ENCODE peak calls at places on chromosomes 16 and 17, in five cellular contexts. U is K562, J is heart left ventricle, L is PC-3, I is Karpas-422. A is an unnamed sample.
A peak's percentile ranks its signal among the peaks of the same experiment; 100 is the strongest.

GRCh38 chr17:61157246-61157887 is 242.3 kb upstream of the TBX2 start:
- DNase-seq in L (no peak), U (no peak), J (peak; percentile 10), I (no peak), A (peak; percentile 73)

GRCh38 chr17:2043785-2044184 is 2.0 kb downstream of the OVCA2 start:
- DNase-seq in U (no peak), L (peak; percentile 59), J (no peak), I (no peak), A (no peak)

GRCh38 chr17:58475985-58476384 is 12.2 kb downstream of the HSF5 start:
- DNase-seq in J (no peak), L (no peak), U (no peak), I (no peak), A (no peak)

GRCh38 chr16:57194512-57194911 is 8.4 kb downstream of the RSPRY1 start:
- DNase-seq in U (no peak), J (no peak), I (no peak), L (peak; percentile 90), A (no peak)

GRCh38 chr16:9092963-9093477 is 1.6 kb downstream of the HAPSTR1 start:
- DNase-seq in L (no peak), U (no peak), I (peak; percentile 69), J (peak; percentile 22), A (peak; percentile 37)

GRCh38 chr16:4426021-4426684 is 485 bp downstream of the DNAJA3 start:
- DNase-seq in L (no peak), I (no peak), U (no peak), J (no peak), A (no peak)

GRCh38 chr17:77487677-77488530 is 347.1 kb downstream of the SEC14L1 start:
- DNase-seq in J (no peak), I (no peak), L (no peak), U (no peak), A (peak; percentile 5)

GRCh38 chr17:35730400-35731005 is 936 bp upstream of the RASL10B start:
- DNase-seq in I (no peak), L (no peak), J (no peak), U (no peak), A (no peak)

GRCh38 chr17:37405955-37406634 is 541 bp downstream of the ACACA start:
- DNase-seq in J (no peak), I (peak; percentile 58), L (no peak), U (no peak), A (no peak)

GRCh38 chr16:75282811-75283281 is 31.4 kb upstream of the BCAR1 start:
- DNase-seq in U (no peak), J (no peak), I (no peak), L (no peak), A (peak; percentile 43)

GRCh38 chr16:2095315-2095853 is 40.3 kb downstream of the PKD1 start:
- DNase-seq in J (no peak), U (no peak), I (no peak), L (peak; percentile 36), A (no peak)

GRCh38 chr16:82650804-82651203 is 24.0 kb downstream of the CDH13 start:
- DNase-seq in L (no peak), I (no peak), J (no peak), U (no peak), A (no peak)

GRCh38 chr17:82691714-82692113 is 6.8 kb downstream of the RAB40B start:
- DNase-seq in L (no peak), I (no peak), J (no peak), U (no peak), A (no peak)

DNA sequence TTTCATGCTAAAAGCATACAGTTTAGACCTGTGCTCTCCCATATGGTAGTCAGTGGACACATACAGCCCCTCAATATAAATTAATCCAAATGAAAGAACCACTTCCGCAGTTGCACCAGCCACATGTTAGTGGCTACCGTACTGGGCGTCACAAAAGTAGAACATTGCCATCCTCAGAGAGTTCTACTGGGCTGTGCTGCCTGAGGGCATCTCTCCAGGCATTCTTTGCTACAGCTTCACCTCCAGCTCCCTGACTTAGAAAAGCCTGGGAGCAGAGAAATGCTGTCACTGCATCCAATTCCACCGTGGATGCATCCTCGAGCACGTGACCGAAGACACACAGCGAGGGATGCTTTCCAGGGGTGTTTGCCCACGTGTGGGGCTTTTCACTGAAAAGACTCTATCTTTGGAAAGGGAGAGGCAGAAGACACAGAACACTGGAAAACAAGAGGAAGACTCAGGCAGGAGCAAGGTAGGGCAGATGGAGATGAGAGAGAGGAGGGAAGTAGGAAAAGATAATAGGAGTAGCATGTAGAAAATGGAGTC is 86.4 kb downstream of the GAS7 start:
- DNase-seq in L (no peak), J (no peak), U (no peak), I (no peak), A (no peak)
- H3K4me1 ChIP-seq in L (no peaks in the 10 kb centered on the region), J (peaks cover 55% of the 10 kb centered on the region), U (no peaks in the 10 kb centered on the region), I (peaks cover 74% of the 10 kb centered on the region), A (no peaks in the 10 kb centered on the region)

GRCh38 chr17:50356892-50357510 is 11.1 kb downstream of the XYLT2 start:
- DNase-seq in L (no peak), U (no peak), I (no peak), J (no peak), A (no peak)

GRCh38 chr17:50356418-50356817 is 10.5 kb downstream of the XYLT2 start:
- DNase-seq in J (no peak), I (no peak), U (no peak), L (no peak), A (no peak)

GRCh38 chr17:50359005-50359699 is 13.2 kb downstream of the XYLT2 start:
- DNase-seq in L (no peak), J (no peak), U (no peak), I (no peak), A (no peak)

GRCh38 chr17:50359998-50360461 is 13.0 kb downstream of the MRPL27 start:
- DNase-seq in J (no peak), I (no peak), L (no peak), U (no peak), A (no peak)

DNA sequence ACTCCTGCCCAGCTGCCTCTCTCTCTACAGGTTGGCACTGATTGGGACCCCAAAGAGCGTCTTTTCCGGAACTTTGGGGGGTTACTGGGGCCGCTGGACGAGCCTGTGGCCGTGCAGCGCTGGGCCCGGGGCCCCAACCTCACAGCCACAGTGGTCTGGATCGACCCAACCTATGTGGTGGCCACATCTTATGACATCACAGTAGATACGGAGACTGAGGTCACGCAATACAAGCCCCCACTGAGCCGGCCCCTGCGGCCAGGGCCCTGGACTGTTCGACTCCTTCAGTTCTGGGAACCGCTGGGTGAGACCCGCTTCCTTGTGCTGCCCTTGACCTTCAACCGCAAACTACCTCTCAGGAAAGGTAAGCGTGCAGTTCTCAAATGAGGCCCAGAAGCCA is 12.3 kb downstream of the XYLT2 start:
- DNase-seq in I (no peak), J (no peak), L (no peak), U (no peak), A (no peak)
- H3K36me3 ChIP-seq in I (peaks cover 11% of the 10 kb centered on the region), J (peaks cover 73% of the 10 kb centered on the region), L (peaks cover 44% of the 10 kb centered on the region), U (peaks cover 66% of the 10 kb centered on the region), A (peaks cover 45% of the 10 kb centered on the region)

GRCh38 chr17:73304971-73305786 is 6.6 kb downstream of the CDC42EP4 start:
- DNase-seq in L (peak; percentile 84), U (peak; percentile 65), I (no peak), J (peak; percentile 83), A (peak; percentile 75)

GRCh38 chr17:73305845-73306836 is 5.7 kb downstream of the CDC42EP4 start:
- DNase-seq in U (no peak), J (no peak), L (no peak), I (no peak), A (no peak)

GRCh38 chr17:73307130-73307529 is 4.7 kb downstream of the CDC42EP4 start:
- DNase-seq in J (no peak), U (no peak), I (no peak), L (peak; percentile 58), A (no peak)

GRCh38 chr17:73302189-73302588 is 9.6 kb downstream of the CDC42EP4 start:
- DNase-seq in J (no peak), U (no peak), I (no peak), L (no peak), A (no peak)

GRCh38 chr17:73304438-73304837 is 7.4 kb downstream of the CDC42EP4 start:
- DNase-seq in U (no peak), J (no peak), L (no peak), I (no peak), A (no peak)
- H3K4me3 ChIP-seq in U (no peak overlapping the region), J (no peak overlapping the region), L (peak overlapping the region; percentile 55), I (no peak overlapping the region), A (peak overlapping the region; percentile 46)

GRCh38 chr17:50033316-50033715 is 22.6 kb upstream of the ITGA3 start:
- DNase-seq in J (no peak), U (no peak), I (no peak), L (no peak), A (no peak)
- H3K4me1 ChIP-seq in J (peaks cover 8% of the 10 kb centered on the region), U (no peaks in the 10 kb centered on the region), I (no peaks in the 10 kb centered on the region), L (peaks cover 30% of the 10 kb centered on the region), A (no peaks in the 10 kb centered on the region)

GRCh38 chr17:8253801-8254200 is 4.7 kb downstream of the PFAS start:
- DNase-seq in I (no peak), U (no peak), L (no peak), J (peak; percentile 24), A (peak; percentile 18)
- H3K36me3 ChIP-seq in I (peaks cover 41% of the 10 kb centered on the region), U (peaks cover 57% of the 10 kb centered on the region), L (peaks cover 16% of the 10 kb centered on the region), J (peaks cover 47% of the 10 kb centered on the region), A (peaks cover 41% of the 10 kb centered on the region)

DNA sequence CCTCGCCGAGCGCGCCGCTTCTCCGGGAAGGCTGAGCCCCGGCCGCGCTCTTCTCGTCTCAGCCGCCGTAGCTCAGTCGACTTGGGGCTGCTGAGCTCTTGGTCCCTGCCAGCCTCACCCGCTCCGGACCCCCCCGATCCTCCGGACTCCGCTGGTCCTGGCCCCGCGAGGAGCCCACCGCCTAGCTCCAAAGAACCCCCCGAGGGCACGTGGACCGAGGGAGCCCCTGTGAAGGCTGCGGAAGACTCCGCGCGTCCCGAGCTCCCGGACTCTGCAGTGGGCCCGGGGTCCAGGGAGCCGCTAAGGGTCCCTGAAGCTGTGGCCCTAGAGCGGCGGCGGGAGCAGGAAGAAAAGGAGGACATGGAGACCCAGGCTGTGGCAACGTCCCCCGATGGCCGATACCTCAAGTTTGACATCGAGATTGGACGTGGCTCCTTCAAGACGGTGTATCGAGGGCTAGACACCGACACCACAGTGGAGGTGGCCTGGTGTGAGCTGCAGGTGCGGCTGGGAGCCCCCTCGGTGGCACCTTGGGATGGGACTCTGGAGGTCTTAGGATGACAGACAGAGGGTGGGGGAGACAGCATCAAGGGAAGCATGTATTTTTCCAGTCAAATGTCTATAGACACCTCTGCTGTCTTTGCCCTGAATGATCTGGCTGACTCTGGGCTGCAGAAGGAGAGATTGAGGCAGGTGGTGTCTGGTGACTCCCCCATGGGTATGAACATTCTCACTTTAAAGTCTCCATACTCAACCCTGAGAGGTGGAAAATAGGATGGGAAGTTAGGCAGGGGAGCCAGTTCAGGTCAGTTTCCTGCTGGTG is 617 bp downstream of the WNK4 start:
- DNase-seq in L (no peak), I (no peak), U (no peak), J (no peak), A (no peak)
- H3K4me3 ChIP-seq in L (peak overlapping the region; percentile 99), I (no peak overlapping the region), U (peak overlapping the region; percentile 53), J (peak overlapping the region; percentile 16), A (peak overlapping the region; percentile 45)

GRCh38 chr16:50298591-50299507 is 32.5 kb downstream of the ADCY7 start:
- DNase-seq in U (no peak), I (no peak), L (no peak), J (no peak), A (no peak)
- H3K4me1 ChIP-seq in U (no peaks in the 10 kb centered on the region), I (no peaks in the 10 kb centered on the region), L (no peaks in the 10 kb centered on the region), J (no peaks in the 10 kb centered on the region), A (peaks cover 8% of the 10 kb centered on the region)

DNA sequence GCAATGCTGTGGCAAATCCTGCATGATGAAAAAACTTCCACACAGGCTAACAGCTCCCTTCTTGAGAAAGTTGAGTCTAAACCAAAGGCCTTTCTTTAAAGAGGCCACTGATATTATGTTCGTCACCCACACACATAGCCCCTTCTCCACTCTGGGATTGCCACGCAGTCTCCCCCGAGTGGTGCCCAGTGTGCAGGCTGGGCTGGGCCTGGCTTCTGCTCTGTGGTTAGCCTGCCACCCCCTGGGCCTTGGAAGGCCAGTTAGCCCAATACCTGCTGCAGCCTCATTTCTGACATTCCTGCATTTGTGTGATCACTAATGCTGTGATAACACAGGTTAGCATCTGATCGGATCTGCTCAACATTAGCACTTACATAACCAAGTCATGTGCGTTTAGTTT is 44.8 kb downstream of the CDH3 start:
- DNase-seq in J (no peak), I (no peak), U (no peak), L (no peak), A (no peak)
- H3K36me3 ChIP-seq in J (no peaks in the 10 kb centered on the region), I (no peaks in the 10 kb centered on the region), U (no peaks in the 10 kb centered on the region), L (no peaks in the 10 kb centered on the region), A (no peaks in the 10 kb centered on the region)

A was measured in BE2C.